ENCODE peak calls at places on chromosomes 7 and 10, in seven cellular contexts. One of them, this sample, is unnamed.

GRCh38 chr10:101817542-101818118 is 614 bp downstream of the OGA start:
- DNase-seq in cardiac fibroblast: peak
- DNase-seq in activated CD8-positive, alpha-beta memory T cell treated with anti-CD3 and anti-CD28 coated beads for 1 hour: no peak
- DNase-seq in EH: peak
- DNase-seq in GM19239: no peak
- DNase-seq in hypothalamus: no peak
- DNase-seq in mesendoderm: peak
- DNase-seq in this sample: peak

GRCh38 chr7:9981950-9982349 is 991.7 kb upstream of the PHF14 start:
- DNase-seq in EH: no peak
- DNase-seq in cardiac fibroblast: no peak
- DNase-seq in activated CD8-positive, alpha-beta memory T cell treated with anti-CD3 and anti-CD28 coated beads for 1 hour: no peak
- DNase-seq in hypothalamus: no peak
- DNase-seq in GM19239: no peak
- DNase-seq in mesendoderm: no peak
- DNase-seq in this sample: no peak

GRCh38 chr10:102413806-102414561 is 4.6 kb downstream of the PSD start:
- DNase-seq in activated CD8-positive, alpha-beta memory T cell treated with anti-CD3 and anti-CD28 coated beads for 1 hour: no peak
- DNase-seq in EH: no peak
- DNase-seq in hypothalamus: no peak
- DNase-seq in GM19239: no peak
- DNase-seq in mesendoderm: no peak
- DNase-seq in cardiac fibroblast: no peak
- DNase-seq in this sample: no peak

GRCh38 chr7:55252386-55252785 is 112.8 kb upstream of the LANCL2 start:
- DNase-seq in EH: peak
- DNase-seq in GM19239: no peak
- DNase-seq in activated CD8-positive, alpha-beta memory T cell treated with anti-CD3 and anti-CD28 coated beads for 1 hour: no peak
- DNase-seq in hypothalamus: no peak
- DNase-seq in mesendoderm: no peak
- DNase-seq in cardiac fibroblast: no peak
- DNase-seq in this sample: no peak

GRCh38 chr7:45132708-45133320 is 21.3 kb upstream of the TBRG4 start:
- DNase-seq in EH: peak
- DNase-seq in activated CD8-positive, alpha-beta memory T cell treated with anti-CD3 and anti-CD28 coated beads for 1 hour: no peak
- DNase-seq in mesendoderm: no peak
- DNase-seq in cardiac fibroblast: no peak
- DNase-seq in hypothalamus: no peak
- DNase-seq in GM19239: no peak
- DNase-seq in this sample: no peak

GRCh38 chr7:132575987-132576722 is at the start of gene PLXNA4:
- DNase-seq in activated CD8-positive, alpha-beta memory T cell treated with anti-CD3 and anti-CD28 coated beads for 1 hour: no peak
- DNase-seq in EH: no peak
- DNase-seq in mesendoderm: no peak
- DNase-seq in cardiac fibroblast: no peak
- DNase-seq in GM19239: no peak
- DNase-seq in hypothalamus: no peak
- DNase-seq in this sample: no peak

GRCh38 chr10:97889461-97890265 is 40.0 kb downstream of the GOLGA7B start:
- DNase-seq in GM19239: no peak
- DNase-seq in EH: peak
- DNase-seq in hypothalamus: no peak
- DNase-seq in activated CD8-positive, alpha-beta memory T cell treated with anti-CD3 and anti-CD28 coated beads for 1 hour: no peak
- DNase-seq in cardiac fibroblast: peak
- DNase-seq in mesendoderm: peak
- DNase-seq in this sample: no peak

GRCh38 chr10:95403690-95404459 is 113.1 kb upstream of the PDLIM1 start:
- DNase-seq in EH: no peak
- DNase-seq in activated CD8-positive, alpha-beta memory T cell treated with anti-CD3 and anti-CD28 coated beads for 1 hour: no peak
- DNase-seq in hypothalamus: no peak
- DNase-seq in GM19239: no peak
- DNase-seq in cardiac fibroblast: no peak
- DNase-seq in mesendoderm: no peak
- DNase-seq in this sample: no peak

GRCh38 chr10:95250856-95251255 is 39.9 kb downstream of the PDLIM1 start:
- DNase-seq in hypothalamus: no peak
- DNase-seq in activated CD8-positive, alpha-beta memory T cell treated with anti-CD3 and anti-CD28 coated beads for 1 hour: no peak
- DNase-seq in mesendoderm: no peak
- DNase-seq in cardiac fibroblast: no peak
- DNase-seq in EH: no peak
- DNase-seq in GM19239: no peak
- DNase-seq in this sample: no peak

GRCh38 chr7:65981965-65982792 is at the start of gene GUSB:
- DNase-seq in GM19239: peak
- DNase-seq in activated CD8-positive, alpha-beta memory T cell treated with anti-CD3 and anti-CD28 coated beads for 1 hour: peak
- DNase-seq in EH: peak
- DNase-seq in hypothalamus: peak
- DNase-seq in cardiac fibroblast: peak
- DNase-seq in mesendoderm: peak
- DNase-seq in this sample: peak

GRCh38 chr10:33321516-33321915 is 13.0 kb downstream of the NRP1 start:
- DNase-seq in hypothalamus: no peak
- DNase-seq in mesendoderm: no peak
- DNase-seq in activated CD8-positive, alpha-beta memory T cell treated with anti-CD3 and anti-CD28 coated beads for 1 hour: no peak
- DNase-seq in cardiac fibroblast: no peak
- DNase-seq in EH: no peak
- DNase-seq in GM19239: no peak
- DNase-seq in this sample: no peak

GRCh38 chr10:98006266-98006665 is 24.2 kb downstream of the CRTAC1 start:
- DNase-seq in mesendoderm: peak
- DNase-seq in cardiac fibroblast: no peak
- DNase-seq in GM19239: no peak
- DNase-seq in EH: no peak
- DNase-seq in hypothalamus: no peak
- DNase-seq in activated CD8-positive, alpha-beta memory T cell treated with anti-CD3 and anti-CD28 coated beads for 1 hour: no peak
- DNase-seq in this sample: peak

GRCh38 chr10:24390146-24390700 is 181.3 kb downstream of the KIAA1217 start:
- DNase-seq in GM19239: no peak
- DNase-seq in activated CD8-positive, alpha-beta memory T cell treated with anti-CD3 and anti-CD28 coated beads for 1 hour: no peak
- DNase-seq in cardiac fibroblast: no peak
- DNase-seq in mesendoderm: no peak
- DNase-seq in EH: no peak
- DNase-seq in hypothalamus: no peak
- DNase-seq in this sample: no peak

GRCh38 chr10:275680-276079 is 140.4 kb downstream of the ZMYND11 start:
- DNase-seq in GM19239: no peak
- DNase-seq in activated CD8-positive, alpha-beta memory T cell treated with anti-CD3 and anti-CD28 coated beads for 1 hour: no peak
- DNase-seq in EH: no peak
- DNase-seq in hypothalamus: no peak
- DNase-seq in mesendoderm: no peak
- DNase-seq in cardiac fibroblast: no peak
- DNase-seq in this sample: no peak

GRCh38 chr7:112743811-112744210 is 46.4 kb downstream of the TMEM168 start:
- DNase-seq in activated CD8-positive, alpha-beta memory T cell treated with anti-CD3 and anti-CD28 coated beads for 1 hour: no peak
- DNase-seq in mesendoderm: peak
- DNase-seq in hypothalamus: no peak
- DNase-seq in cardiac fibroblast: no peak
- DNase-seq in GM19239: no peak
- DNase-seq in EH: no peak
- DNase-seq in this sample: no peak

GRCh38 chr10:80321183-80321582 is 31.7 kb upstream of the MAT1A start:
- DNase-seq in mesendoderm: no peak
- DNase-seq in activated CD8-positive, alpha-beta memory T cell treated with anti-CD3 and anti-CD28 coated beads for 1 hour: no peak
- DNase-seq in cardiac fibroblast: no peak
- DNase-seq in EH: no peak
- DNase-seq in GM19239: no peak
- DNase-seq in hypothalamus: no peak
- DNase-seq in this sample: no peak

GRCh38 chr7:150444141-150444540 is 6.3 kb upstream of the GIMAP8 start:
- DNase-seq in GM19239: no peak
- DNase-seq in cardiac fibroblast: no peak
- DNase-seq in mesendoderm: no peak
- DNase-seq in activated CD8-positive, alpha-beta memory T cell treated with anti-CD3 and anti-CD28 coated beads for 1 hour: no peak
- DNase-seq in EH: no peak
- DNase-seq in hypothalamus: no peak
- DNase-seq in this sample: no peak

GRCh38 chr10:99834410-99834809 is 52.0 kb downstream of the ABCC2 start:
- DNase-seq in cardiac fibroblast: peak
- DNase-seq in EH: peak
- DNase-seq in activated CD8-positive, alpha-beta memory T cell treated with anti-CD3 and anti-CD28 coated beads for 1 hour: no peak
- DNase-seq in hypothalamus: no peak
- DNase-seq in mesendoderm: no peak
- DNase-seq in GM19239: no peak
- DNase-seq in this sample: no peak

GRCh38 chr7:47580811-47581331 is 1.0 kb downstream of the TNS3 start:
- DNase-seq in activated CD8-positive, alpha-beta memory T cell treated with anti-CD3 and anti-CD28 coated beads for 1 hour: no peak
- DNase-seq in cardiac fibroblast: peak
- DNase-seq in EH: peak
- DNase-seq in GM19239: no peak
- DNase-seq in hypothalamus: no peak
- DNase-seq in mesendoderm: peak
- DNase-seq in this sample: no peak

GRCh38 chr10:50576245-50576815 is 47.4 kb downstream of the SGMS1 start:
- DNase-seq in hypothalamus: peak
- DNase-seq in cardiac fibroblast: peak
- DNase-seq in mesendoderm: no peak
- DNase-seq in activated CD8-positive, alpha-beta memory T cell treated with anti-CD3 and anti-CD28 coated beads for 1 hour: no peak
- DNase-seq in EH: peak
- DNase-seq in GM19239: no peak
- DNase-seq in this sample: no peak

GRCh38 chr10:22599048-22599561 is 115.3 kb downstream of the PIP4K2A start:
- DNase-seq in GM19239: no peak
- DNase-seq in EH: peak
- DNase-seq in hypothalamus: no peak
- DNase-seq in mesendoderm: no peak
- DNase-seq in cardiac fibroblast: peak
- DNase-seq in activated CD8-positive, alpha-beta memory T cell treated with anti-CD3 and anti-CD28 coated beads for 1 hour: no peak
- DNase-seq in this sample: no peak

GRCh38 chr10:79202188-79203013 is 133.6 kb downstream of the ZMIZ1 start:
- DNase-seq in hypothalamus: no peak
- DNase-seq in mesendoderm: peak
- DNase-seq in GM19239: peak
- DNase-seq in cardiac fibroblast: peak
- DNase-seq in EH: peak
- DNase-seq in activated CD8-positive, alpha-beta memory T cell treated with anti-CD3 and anti-CD28 coated beads for 1 hour: no peak
- DNase-seq in this sample: no peak

GRCh38 chr7:14598978-14599377 is 303.6 kb downstream of the DGKB start:
- DNase-seq in hypothalamus: no peak
- DNase-seq in cardiac fibroblast: peak
- DNase-seq in GM19239: no peak
- DNase-seq in mesendoderm: no peak
- DNase-seq in activated CD8-positive, alpha-beta memory T cell treated with anti-CD3 and anti-CD28 coated beads for 1 hour: no peak
- DNase-seq in EH: no peak
- DNase-seq in this sample: no peak

GRCh38 chr7:116499168-116500070 is at the start of gene CAV2:
- DNase-seq in mesendoderm: peak
- DNase-seq in EH: peak
- DNase-seq in cardiac fibroblast: peak
- DNase-seq in GM19239: no peak
- DNase-seq in activated CD8-positive, alpha-beta memory T cell treated with anti-CD3 and anti-CD28 coated beads for 1 hour: no peak
- DNase-seq in hypothalamus: no peak
- DNase-seq in this sample: no peak

GRCh38 chr7:82081644-82082224 is 311.9 kb upstream of the HGF start:
- DNase-seq in mesendoderm: no peak
- DNase-seq in GM19239: no peak
- DNase-seq in cardiac fibroblast: no peak
- DNase-seq in EH: no peak
- DNase-seq in activated CD8-positive, alpha-beta memory T cell treated with anti-CD3 and anti-CD28 coated beads for 1 hour: no peak
- DNase-seq in hypothalamus: no peak
- DNase-seq in this sample: no peak

GRCh38 chr7:69746383-69746782 is 148.1 kb downstream of the AUTS2 start:
- DNase-seq in mesendoderm: no peak
- DNase-seq in GM19239: no peak
- DNase-seq in cardiac fibroblast: no peak
- DNase-seq in hypothalamus: no peak
- DNase-seq in activated CD8-positive, alpha-beta memory T cell treated with anti-CD3 and anti-CD28 coated beads for 1 hour: no peak
- DNase-seq in EH: no peak
- DNase-seq in this sample: no peak

GRCh38 chr7:158121441-158122045 is 466.1 kb downstream of the PTPRN2 start:
- DNase-seq in activated CD8-positive, alpha-beta memory T cell treated with anti-CD3 and anti-CD28 coated beads for 1 hour: no peak
- DNase-seq in EH: no peak
- DNase-seq in hypothalamus: no peak
- DNase-seq in mesendoderm: no peak
- DNase-seq in GM19239: no peak
- DNase-seq in cardiac fibroblast: no peak
- DNase-seq in this sample: no peak

GRCh38 chr7:11609071-11609470 is 222.9 kb downstream of the THSD7A start:
- DNase-seq in mesendoderm: no peak
- DNase-seq in activated CD8-positive, alpha-beta memory T cell treated with anti-CD3 and anti-CD28 coated beads for 1 hour: no peak
- DNase-seq in cardiac fibroblast: no peak
- DNase-seq in hypothalamus: no peak
- DNase-seq in GM19239: no peak
- DNase-seq in EH: no peak
- DNase-seq in this sample: no peak

This sample was measured in C1 segment of cervical spinal cord.